ENCODE peak calls at places on chromosomes 16 and 17, in ten cellular contexts. One of them, this sample, is unnamed. For H3K27me3, the result is how much of the 10 kb centered on the place peaks cover.

GRCh38 chr17:81388091-81388611 is 7.1 kb upstream of the BAHCC1 start:
- DNase-seq in tibial artery: no peak
- DNase-seq in heart right ventricle: no peak
- DNase-seq in effector memory CD4-positive, alpha-beta T cell: no peak
- DNase-seq in CD4-positive, alpha-beta T cell: no peak
- DNase-seq in H1: no peak
- DNase-seq in lung: no peak
- DNase-seq in hepatocyte: no peak
- DNase-seq in CD8-positive, alpha-beta memory T cell: no peak
- DNase-seq in foreskin keratinocyte: no peak
- DNase-seq in this sample: no peak

GRCh38 chr16:59950431-59950830 is 1216.3 kb upstream of the GOT2 start:
- DNase-seq in tibial artery: no peak
- DNase-seq in heart right ventricle: no peak
- DNase-seq in effector memory CD4-positive, alpha-beta T cell: no peak
- DNase-seq in CD4-positive, alpha-beta T cell: no peak
- DNase-seq in H1: no peak
- DNase-seq in lung: no peak
- DNase-seq in hepatocyte: no peak
- DNase-seq in CD8-positive, alpha-beta memory T cell: no peak
- DNase-seq in foreskin keratinocyte: no peak
- DNase-seq in this sample: no peak

GRCh38 chr16:75591001-75591852 is 25.0 kb downstream of the GABARAPL2 start:
- DNase-seq in tibial artery: peak
- DNase-seq in heart right ventricle: peak
- DNase-seq in effector memory CD4-positive, alpha-beta T cell: no peak
- DNase-seq in CD4-positive, alpha-beta T cell: no peak
- DNase-seq in H1: no peak
- DNase-seq in lung: peak
- DNase-seq in hepatocyte: peak
- DNase-seq in CD8-positive, alpha-beta memory T cell: no peak
- DNase-seq in foreskin keratinocyte: no peak
- DNase-seq in this sample: no peak

GRCh38 chr17:79295307-79295706 is 220.7 kb downstream of the ENGASE start:
- DNase-seq in tibial artery: no peak
- DNase-seq in heart right ventricle: no peak
- DNase-seq in effector memory CD4-positive, alpha-beta T cell: no peak
- DNase-seq in CD4-positive, alpha-beta T cell: no peak
- DNase-seq in H1: no peak
- DNase-seq in lung: no peak
- DNase-seq in hepatocyte: no peak
- DNase-seq in CD8-positive, alpha-beta memory T cell: no peak
- DNase-seq in foreskin keratinocyte: no peak
- DNase-seq in this sample: no peak

GRCh38 chr17:82320956-82321927 is 3.8 kb upstream of the CD7 start:
- DNase-seq in tibial artery: no peak
- DNase-seq in heart right ventricle: no peak
- DNase-seq in effector memory CD4-positive, alpha-beta T cell: peak
- DNase-seq in CD4-positive, alpha-beta T cell: peak
- DNase-seq in H1: no peak
- DNase-seq in lung: no peak
- DNase-seq in hepatocyte: no peak
- DNase-seq in CD8-positive, alpha-beta memory T cell: peak
- DNase-seq in foreskin keratinocyte: no peak
- DNase-seq in this sample: no peak

GRCh38 chr16:87384162-87384999 is 805 bp upstream of the FBXO31 start:
- DNase-seq in tibial artery: peak
- DNase-seq in heart right ventricle: no peak
- DNase-seq in effector memory CD4-positive, alpha-beta T cell: no peak
- DNase-seq in CD4-positive, alpha-beta T cell: no peak
- DNase-seq in H1: no peak
- DNase-seq in lung: peak
- DNase-seq in hepatocyte: peak
- DNase-seq in CD8-positive, alpha-beta memory T cell: no peak
- DNase-seq in foreskin keratinocyte: no peak
- DNase-seq in this sample: no peak

GRCh38 chr17:8698142-8699050 is 46.2 kb downstream of the CCDC42 start:
- DNase-seq in tibial artery: peak
- DNase-seq in heart right ventricle: peak
- DNase-seq in effector memory CD4-positive, alpha-beta T cell: no peak
- DNase-seq in CD4-positive, alpha-beta T cell: no peak
- DNase-seq in H1: no peak
- DNase-seq in lung: peak
- DNase-seq in hepatocyte: peak
- DNase-seq in CD8-positive, alpha-beta memory T cell: no peak
- DNase-seq in foreskin keratinocyte: no peak
- DNase-seq in this sample: no peak

GRCh38 chr17:75654176-75654575 is 12.8 kb downstream of the RECQL5 start:
- DNase-seq in tibial artery: no peak
- DNase-seq in heart right ventricle: no peak
- DNase-seq in effector memory CD4-positive, alpha-beta T cell: no peak
- DNase-seq in CD4-positive, alpha-beta T cell: no peak
- DNase-seq in H1: no peak
- DNase-seq in lung: no peak
- DNase-seq in hepatocyte: no peak
- DNase-seq in CD8-positive, alpha-beta memory T cell: no peak
- DNase-seq in foreskin keratinocyte: no peak
- DNase-seq in this sample: peak

GRCh38 chr16:81313731-81314602 is 795 bp upstream of the GAN start:
- DNase-seq in tibial artery: no peak
- DNase-seq in heart right ventricle: no peak
- DNase-seq in effector memory CD4-positive, alpha-beta T cell: no peak
- DNase-seq in CD4-positive, alpha-beta T cell: no peak
- DNase-seq in H1: peak
- DNase-seq in lung: no peak
- DNase-seq in hepatocyte: no peak
- DNase-seq in CD8-positive, alpha-beta memory T cell: no peak
- DNase-seq in foreskin keratinocyte: no peak
- DNase-seq in this sample: no peak

GRCh38 chr16:81314603-81315270 is at the start of gene GAN:
- DNase-seq in tibial artery: peak
- DNase-seq in heart right ventricle: peak
- DNase-seq in effector memory CD4-positive, alpha-beta T cell: peak
- DNase-seq in CD4-positive, alpha-beta T cell: peak
- DNase-seq in H1: peak
- DNase-seq in lung: peak
- DNase-seq in hepatocyte: peak
- DNase-seq in CD8-positive, alpha-beta memory T cell: peak
- DNase-seq in foreskin keratinocyte: peak
- DNase-seq in this sample: peak

GRCh38 chr16:81318711-81319110 is 3.9 kb downstream of the GAN start:
- DNase-seq in tibial artery: no peak
- DNase-seq in heart right ventricle: no peak
- DNase-seq in effector memory CD4-positive, alpha-beta T cell: no peak
- DNase-seq in CD4-positive, alpha-beta T cell: no peak
- DNase-seq in H1: no peak
- DNase-seq in lung: no peak
- DNase-seq in hepatocyte: no peak
- DNase-seq in CD8-positive, alpha-beta memory T cell: no peak
- DNase-seq in foreskin keratinocyte: no peak
- DNase-seq in this sample: no peak

GRCh38 chr16:81316176-81316496 is 1.4 kb downstream of the GAN start:
- DNase-seq in tibial artery: no peak
- DNase-seq in heart right ventricle: no peak
- DNase-seq in effector memory CD4-positive, alpha-beta T cell: no peak
- DNase-seq in CD4-positive, alpha-beta T cell: no peak
- DNase-seq in H1: no peak
- DNase-seq in lung: no peak
- DNase-seq in hepatocyte: no peak
- DNase-seq in CD8-positive, alpha-beta memory T cell: no peak
- DNase-seq in foreskin keratinocyte: no peak
- DNase-seq in this sample: no peak

DNA sequence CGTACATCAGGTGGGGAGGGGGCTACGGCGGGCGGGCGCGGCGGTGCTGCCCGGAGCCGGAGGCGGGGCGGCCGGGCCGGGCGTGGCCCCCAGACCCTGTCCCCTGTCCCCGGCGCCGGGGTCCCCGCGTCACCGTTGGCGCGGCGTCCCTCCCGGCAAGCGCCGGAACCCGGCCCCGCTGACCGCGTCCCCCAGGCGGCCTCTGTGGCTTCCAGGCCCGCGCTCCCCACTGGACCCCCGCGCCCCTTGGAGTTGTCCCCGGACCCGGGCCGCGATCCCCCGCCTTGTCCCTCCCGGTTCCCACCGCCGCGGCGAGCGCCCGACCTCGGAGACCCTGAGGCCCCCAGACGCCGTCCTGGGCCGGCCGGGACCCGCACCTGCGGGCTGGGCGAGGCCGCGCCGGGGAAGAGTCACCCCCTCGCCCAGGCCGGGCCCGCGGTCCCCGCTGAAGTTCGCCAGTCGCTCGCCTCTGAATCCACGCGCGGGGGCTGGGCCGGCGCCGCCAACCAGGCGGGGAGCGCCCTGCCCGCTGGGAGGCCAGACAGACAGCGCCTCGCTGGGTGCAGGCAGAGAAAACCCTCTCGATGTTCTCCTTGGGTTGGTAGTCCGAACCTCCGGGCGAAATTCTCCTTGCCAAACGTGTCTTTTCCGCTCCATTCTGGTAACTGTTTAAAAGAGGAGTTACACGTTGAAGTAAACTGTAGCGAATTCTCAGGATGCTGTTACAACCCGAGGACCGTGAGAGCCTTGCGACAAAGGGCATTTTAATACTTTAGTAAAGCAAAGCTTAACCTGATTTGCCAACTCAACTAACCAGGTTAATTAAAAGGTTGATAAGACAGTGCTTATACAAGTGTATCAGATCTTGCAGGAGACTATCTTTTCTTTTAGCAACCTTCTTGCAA is 761 bp downstream of the GAN start:
- DNase-seq in tibial artery: peak
- DNase-seq in heart right ventricle: peak
- DNase-seq in effector memory CD4-positive, alpha-beta T cell: peak
- DNase-seq in CD4-positive, alpha-beta T cell: peak
- DNase-seq in H1: no peak
- DNase-seq in lung: peak
- DNase-seq in hepatocyte: peak
- DNase-seq in CD8-positive, alpha-beta memory T cell: peak
- DNase-seq in foreskin keratinocyte: peak
- DNase-seq in this sample: peak
- H3K27ac ChIP-seq in tibial artery: peak
- H3K27ac ChIP-seq in heart right ventricle: peak
- H3K27ac ChIP-seq in effector memory CD4-positive, alpha-beta T cell: peak
- H3K27ac ChIP-seq in CD4-positive, alpha-beta T cell: no peak
- H3K27ac ChIP-seq in H1: peak
- H3K27ac ChIP-seq in lung: peak
- H3K27ac ChIP-seq in hepatocyte: peak
- H3K27ac ChIP-seq in CD8-positive, alpha-beta memory T cell: peak
- H3K27ac ChIP-seq in foreskin keratinocyte: peak
- H3K27ac ChIP-seq in this sample: peak

GRCh38 chr17:39596543-39597267 is 11.0 kb downstream of the NEUROD2 start:
- DNase-seq in tibial artery: no peak
- DNase-seq in heart right ventricle: no peak
- DNase-seq in effector memory CD4-positive, alpha-beta T cell: no peak
- DNase-seq in CD4-positive, alpha-beta T cell: no peak
- DNase-seq in H1: no peak
- DNase-seq in lung: no peak
- DNase-seq in hepatocyte: no peak
- DNase-seq in CD8-positive, alpha-beta memory T cell: no peak
- DNase-seq in foreskin keratinocyte: no peak
- DNase-seq in this sample: no peak

GRCh38 chr17:39595928-39596327 is 11.8 kb downstream of the NEUROD2 start:
- DNase-seq in tibial artery: no peak
- DNase-seq in heart right ventricle: no peak
- DNase-seq in effector memory CD4-positive, alpha-beta T cell: no peak
- DNase-seq in CD4-positive, alpha-beta T cell: no peak
- DNase-seq in H1: no peak
- DNase-seq in lung: no peak
- DNase-seq in hepatocyte: no peak
- DNase-seq in CD8-positive, alpha-beta memory T cell: no peak
- DNase-seq in foreskin keratinocyte: no peak
- DNase-seq in this sample: no peak

GRCh38 chr17:39591958-39592954 is 15.5 kb downstream of the NEUROD2 start:
- DNase-seq in tibial artery: no peak
- DNase-seq in heart right ventricle: peak
- DNase-seq in effector memory CD4-positive, alpha-beta T cell: no peak
- DNase-seq in CD4-positive, alpha-beta T cell: no peak
- DNase-seq in H1: no peak
- DNase-seq in lung: peak
- DNase-seq in hepatocyte: peak
- DNase-seq in CD8-positive, alpha-beta memory T cell: no peak
- DNase-seq in foreskin keratinocyte: peak
- DNase-seq in this sample: no peak

GRCh38 chr17:39595294-39595693 is 12.4 kb downstream of the NEUROD2 start:
- DNase-seq in tibial artery: no peak
- DNase-seq in heart right ventricle: no peak
- DNase-seq in effector memory CD4-positive, alpha-beta T cell: no peak
- DNase-seq in CD4-positive, alpha-beta T cell: no peak
- DNase-seq in H1: no peak
- DNase-seq in lung: no peak
- DNase-seq in hepatocyte: no peak
- DNase-seq in CD8-positive, alpha-beta memory T cell: no peak
- DNase-seq in foreskin keratinocyte: no peak
- DNase-seq in this sample: no peak

DNA sequence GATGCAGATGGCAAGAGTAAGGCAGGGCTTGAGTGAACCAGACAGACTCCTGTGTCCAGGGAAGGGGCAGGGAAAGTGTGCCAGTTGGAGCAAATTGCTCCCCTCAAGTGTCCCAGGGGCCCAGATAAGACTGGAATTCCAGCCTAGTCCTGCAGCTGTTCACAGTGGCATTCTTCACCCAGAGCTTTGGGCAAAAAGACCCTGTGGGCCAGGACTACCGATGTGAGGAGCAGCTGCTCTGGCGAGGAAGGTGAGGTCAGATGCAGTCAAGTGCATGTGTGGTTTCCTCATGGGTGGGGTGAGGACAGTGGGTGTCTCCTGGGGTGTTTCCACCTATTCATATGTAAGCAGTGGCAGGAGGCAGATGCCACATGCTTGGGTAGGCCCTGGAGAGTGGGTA is 14.3 kb downstream of the NEUROD2 start:
- DNase-seq in tibial artery: no peak
- DNase-seq in heart right ventricle: no peak
- DNase-seq in effector memory CD4-positive, alpha-beta T cell: no peak
- DNase-seq in CD4-positive, alpha-beta T cell: no peak
- DNase-seq in H1: no peak
- DNase-seq in lung: no peak
- DNase-seq in hepatocyte: no peak
- DNase-seq in CD8-positive, alpha-beta memory T cell: no peak
- DNase-seq in foreskin keratinocyte: no peak
- DNase-seq in this sample: no peak
- H3K27me3 ChIP-seq in tibial artery: half or more
- H3K27me3 ChIP-seq in heart right ventricle: half or more
- H3K27me3 ChIP-seq in effector memory CD4-positive, alpha-beta T cell: under half
- H3K27me3 ChIP-seq in CD4-positive, alpha-beta T cell: half or more
- H3K27me3 ChIP-seq in H1: under half
- H3K27me3 ChIP-seq in lung: under half
- H3K27me3 ChIP-seq in hepatocyte: half or more
- H3K27me3 ChIP-seq in CD8-positive, alpha-beta memory T cell: under half
- H3K27me3 ChIP-seq in foreskin keratinocyte: half or more
- H3K27me3 ChIP-seq in this sample: under half

GRCh38 chr17:37553357-37553966 is 55.8 kb downstream of the SYNRG start:
- DNase-seq in tibial artery: no peak
- DNase-seq in heart right ventricle: no peak
- DNase-seq in effector memory CD4-positive, alpha-beta T cell: no peak
- DNase-seq in CD4-positive, alpha-beta T cell: no peak
- DNase-seq in H1: no peak
- DNase-seq in lung: no peak
- DNase-seq in hepatocyte: no peak
- DNase-seq in CD8-positive, alpha-beta memory T cell: no peak
- DNase-seq in foreskin keratinocyte: no peak
- DNase-seq in this sample: no peak
- H3K27ac ChIP-seq in tibial artery: no peak
- H3K27ac ChIP-seq in heart right ventricle: no peak
- H3K27ac ChIP-seq in effector memory CD4-positive, alpha-beta T cell: no peak
- H3K27ac ChIP-seq in CD4-positive, alpha-beta T cell: no peak
- H3K27ac ChIP-seq in H1: no peak
- H3K27ac ChIP-seq in lung: no peak
- H3K27ac ChIP-seq in hepatocyte: no peak
- H3K27ac ChIP-seq in CD8-positive, alpha-beta memory T cell: no peak
- H3K27ac ChIP-seq in foreskin keratinocyte: no peak
- H3K27ac ChIP-seq in this sample: no peak

GRCh38 chr16:2963074-2963610 is 933 bp upstream of the KREMEN2 start:
- DNase-seq in tibial artery: no peak
- DNase-seq in heart right ventricle: no peak
- DNase-seq in effector memory CD4-positive, alpha-beta T cell: peak
- DNase-seq in CD4-positive, alpha-beta T cell: no peak
- DNase-seq in H1: no peak
- DNase-seq in lung: no peak
- DNase-seq in hepatocyte: peak
- DNase-seq in CD8-positive, alpha-beta memory T cell: peak
- DNase-seq in foreskin keratinocyte: no peak
- DNase-seq in this sample: no peak
- H3K27me3 ChIP-seq in tibial artery: half or more
- H3K27me3 ChIP-seq in heart right ventricle: half or more
- H3K27me3 ChIP-seq in effector memory CD4-positive, alpha-beta T cell: half or more
- H3K27me3 ChIP-seq in CD4-positive, alpha-beta T cell: half or more
- H3K27me3 ChIP-seq in H1: under half
- H3K27me3 ChIP-seq in lung: under half
- H3K27me3 ChIP-seq in hepatocyte: under half
- H3K27me3 ChIP-seq in CD8-positive, alpha-beta memory T cell: under half
- H3K27me3 ChIP-seq in foreskin keratinocyte: under half
- H3K27me3 ChIP-seq in this sample: half or more